ENCODE peak calls at places on chromosome 1, in five cellular contexts. R is esophagus squamous epithelium, O is stomach, I is GM12865, G is AG04450. C is an unnamed sample.

GRCh38 chr1:206739411-206740076 is 31.0 kb upstream of the IL19 start:
- DNase-seq in R (no peak), O (no peak), I (peak), G (no peak), C (no peak)

GRCh38 chr1:6912507-6912906 is 127.3 kb downstream of the CAMTA1 start:
- DNase-seq in R (no peak), O (no peak), I (no peak), G (no peak), C (no peak)

GRCh38 chr1:59340411-59341307 is 43.8 kb downstream of the FGGY start:
- DNase-seq in R (no peak), O (no peak), I (peak), G (no peak), C (no peak)

GRCh38 chr1:243250102-243250501 is 5.0 kb downstream of the CEP170 start:
- DNase-seq in R (no peak), O (no peak), I (no peak), G (no peak), C (no peak)

GRCh38 chr1:173453982-173454381 is 23.2 kb upstream of the PRDX6 start:
- DNase-seq in R (no peak), O (no peak), I (no peak), G (no peak), C (no peak)

GRCh38 chr1:156233421-156234127 is 8.4 kb upstream of the BGLAP start:
- DNase-seq in R (no peak), O (no peak), I (no peak), G (peak), C (no peak)

GRCh38 chr1:41394918-41395598 is 33.8 kb downstream of the FOXO6 start:
- DNase-seq in R (no peak), O (no peak), I (no peak), G (no peak), C (no peak)

GRCh38 chr1:207806531-207807394 is 54.9 kb downstream of the CD46 start:
- DNase-seq in R (no peak), O (no peak), I (no peak), G (no peak), C (no peak)

GRCh38 chr1:84720275-84720780 is 30.1 kb upstream of the SSX2IP start:
- DNase-seq in R (no peak), O (no peak), I (peak), G (no peak), C (no peak)

GRCh38 chr1:206924549-206925115 is 2.9 kb upstream of the FCMR start:
- DNase-seq in R (no peak), O (no peak), I (peak), G (no peak), C (no peak)

GRCh38 chr1:40762144-40762923 is 21.3 kb upstream of the KCNQ4 start:
- DNase-seq in R (no peak), O (no peak), I (peak), G (no peak), C (no peak)

GRCh38 chr1:240242601-240243144 is 151.0 kb downstream of the FMN2 start:
- DNase-seq in R (no peak), O (no peak), I (no peak), G (peak), C (no peak)

GRCh38 chr1:68113961-68114360 is 63.5 kb upstream of the DIRAS3 start:
- DNase-seq in R (no peak), O (no peak), I (no peak), G (no peak), C (no peak)

GRCh38 chr1:24898152-24898908 is 31.7 kb downstream of the RUNX3 start:
- DNase-seq in R (no peak), O (peak), I (peak), G (no peak), C (peak)

GRCh38 chr1:226404063-226404903 is 3.6 kb downstream of the PARP1 start:
- DNase-seq in R (no peak), O (no peak), I (no peak), G (no peak), C (no peak)
- H3K4me3 ChIP-seq in R (no peak), O (no peak), I (peak), G (peak), C (no peak)

GRCh38 chr1:152458384-152459185 is 44.5 kb upstream of the CRNN start:
- DNase-seq in R (no peak), O (peak), I (peak), G (peak), C (no peak)
- TF ChIP-seq CTCF in R (peak), O (peak), I (peak), G (peak), C (peak)

GRCh38 chr1:117608758-117609157 is 2.9 kb downstream of the TENT5C start:
- DNase-seq in R (no peak), O (no peak), I (peak), G (no peak), C (no peak)

GRCh38 chr1:117608213-117608612 is 2.4 kb downstream of the TENT5C start:
- DNase-seq in R (no peak), O (no peak), I (no peak), G (no peak), C (peak)

GRCh38 chr1:117606608-117607261 is 887 bp downstream of the TENT5C start:
- DNase-seq in R (no peak), O (peak), I (peak), G (no peak), C (peak)

GRCh38 chr1:117605811-117606607 is at the start of gene TENT5C:
- DNase-seq in R (peak), O (peak), I (peak), G (peak), C (peak)

DNA sequence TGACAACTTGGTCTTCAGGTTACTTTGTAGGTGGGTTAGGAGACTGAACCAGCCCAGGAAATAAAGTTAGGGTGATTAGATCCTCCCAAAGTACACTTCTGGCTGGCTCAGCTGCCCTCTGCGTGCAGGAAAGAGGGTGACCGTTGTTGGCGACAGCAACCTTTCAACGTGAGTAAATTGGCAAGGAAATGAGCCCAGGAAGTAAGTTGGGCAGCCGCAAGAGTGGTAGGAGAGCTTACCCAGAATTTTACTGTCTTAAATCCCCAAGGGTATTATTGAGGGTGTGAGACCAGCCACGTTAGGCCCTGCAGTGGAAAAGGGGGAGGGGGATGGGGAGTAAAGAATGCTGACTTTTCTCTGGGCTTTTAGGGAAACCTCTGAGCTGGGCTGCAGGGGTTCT is 1.6 kb downstream of the TENT5C start:
- DNase-seq in R (no peak), O (peak), I (peak), G (no peak), C (peak)
- H3K4me3 ChIP-seq in R (peak), O (peak), I (peak), G (peak), C (peak)

GRCh38 chr1:19869929-19870328 is 12.3 kb upstream of the OTUD3 start:
- DNase-seq in R (no peak), O (no peak), I (no peak), G (no peak), C (no peak)

GRCh38 chr1:19866758-19867157 is 15.4 kb upstream of the OTUD3 start:
- DNase-seq in R (no peak), O (no peak), I (no peak), G (no peak), C (no peak)

GRCh38 chr1:19877351-19877750 is 4.8 kb upstream of the OTUD3 start:
- DNase-seq in R (no peak), O (no peak), I (no peak), G (no peak), C (no peak)

GRCh38 chr1:19877821-19878636 is 4.2 kb upstream of the OTUD3 start:
- DNase-seq in R (no peak), O (peak), I (no peak), G (no peak), C (no peak)

GRCh38 chr1:19872190-19872589 is 10.0 kb upstream of the OTUD3 start:
- DNase-seq in R (no peak), O (peak), I (no peak), G (no peak), C (no peak)
- TF ChIP-seq CTCF in R (no peak), O (peak), I (no peak), G (no peak), C (no peak)

C was measured in coronary artery.